ENCODE peak calls at places on chromosomes 5 and 9, in five cellular contexts. K is choroid plexus epithelial cell, Z is fibroblast of lung, B is astrocyte of the cerebellum, P is K562. A is an unnamed sample.

GRCh38 chr9:91256235-91256634 is 105.5 kb downstream of the AUH start:
- DNase-seq in K (no peak), Z (no peak), B (no peak), P (no peak), A (no peak)

GRCh38 chr5:129120158-129120581 is 25.6 kb downstream of the ISOC1 start:
- DNase-seq in K (no peak), Z (no peak), B (no peak), P (no peak), A (no peak)

GRCh38 chr9:92982130-92982529 is 34.8 kb downstream of the FGD3 start:
- DNase-seq in K (no peak), Z (no peak), B (no peak), P (no peak), A (no peak)

GRCh38 chr5:124477002-124477546 is 269.4 kb downstream of the ZNF608 start:
- DNase-seq in K (no peak), Z (no peak), B (no peak), P (no peak), A (no peak)

GRCh38 chr9:123397975-123398374 is 42.0 kb downstream of the CRB2 start:
- DNase-seq in K (no peak), Z (no peak), B (no peak), P (no peak), A (no peak)

GRCh38 chr5:6545036-6545693 is 87.7 kb downstream of the NSUN2 start:
- DNase-seq in K (no peak), Z (no peak), B (no peak), P (no peak), A (no peak)

GRCh38 chr9:100111235-100111634 is 12.2 kb downstream of the INVS start:
- DNase-seq in K (peak; percentile 98), Z (peak; percentile 99), B (peak; percentile 100), P (no peak), A (no peak)

GRCh38 chr9:133103183-133103986 is 17.7 kb downstream of the RALGDS start:
- DNase-seq in K (peak; percentile 38), Z (peak; percentile 32), B (no peak), P (peak; percentile 74), A (peak; percentile 79)

GRCh38 chr5:1027631-1028441 is 19.2 kb downstream of the NKD2 start:
- DNase-seq in K (no peak), Z (no peak), B (no peak), P (no peak), A (no peak)

GRCh38 chr5:43191740-43192557 is at the start of gene NIM1K:
- DNase-seq in K (peak; percentile 31), Z (peak; percentile 68), B (no peak), P (no peak), A (peak; percentile 53)

GRCh38 chr5:172531704-172532026 is 77.3 kb upstream of the SH3PXD2B start:
- DNase-seq in K (no peak), Z (no peak), B (no peak), P (no peak), A (no peak)

GRCh38 chr5:40669606-40670005 is 10.1 kb upstream of the PTGER4 start:
- DNase-seq in K (no peak), Z (no peak), B (no peak), P (no peak), A (no peak)

GRCh38 chr9:124145903-124146575 is 111.7 kb upstream of the NEK6 start:
- DNase-seq in K (peak; percentile 13), Z (peak; percentile 30), B (no peak), P (no peak), A (no peak)

GRCh38 chr5:105849701-105850100 is 1821.0 kb downstream of the EFNA5 start:
- DNase-seq in K (peak; percentile 16), Z (peak; percentile 11), B (no peak), P (no peak), A (no peak)

GRCh38 chr5:53335115-53335514 is 145.3 kb upstream of the FST start:
- DNase-seq in K (no peak), Z (no peak), B (no peak), P (no peak), A (no peak)

GRCh38 chr5:149152317-149152746 is 11.0 kb downstream of the ABLIM3 start:
- DNase-seq in K (no peak), Z (peak; percentile 49), B (no peak), P (no peak), A (no peak)

GRCh38 chr5:151084363-151084762 is 3.5 kb upstream of the TNIP1 start:
- DNase-seq in K (no peak), Z (no peak), B (no peak), P (no peak), A (no peak)

GRCh38 chr5:103582364-103582763 is 19.8 kb upstream of the NUDT12 start:
- DNase-seq in K (peak; percentile 81), Z (peak; percentile 74), B (peak; percentile 39), P (peak; percentile 15), A (no peak)

DNA sequence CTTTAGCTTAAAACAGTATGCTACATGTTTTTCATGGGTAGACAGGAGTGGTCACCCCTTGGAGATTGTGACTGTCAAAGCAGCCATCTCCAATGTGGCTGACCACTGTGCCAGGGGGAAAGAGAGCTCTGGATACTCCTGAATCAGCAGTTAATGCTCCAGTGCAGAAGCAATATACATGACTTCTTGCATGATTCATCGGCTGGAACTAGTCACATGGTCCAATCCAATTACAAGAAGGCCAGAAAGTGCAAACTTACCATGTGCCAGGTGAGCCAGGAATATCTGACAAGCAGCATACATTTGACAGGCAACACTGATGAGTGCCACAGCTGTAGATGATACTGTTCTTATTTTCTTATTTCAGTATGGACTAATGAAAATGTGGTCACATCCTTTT is 439.9 kb upstream of the MPDZ start:
- DNase-seq in K (peak; percentile 53), Z (peak; percentile 42), B (no peak), P (no peak), A (no peak)
- TF ChIP-seq CTCF in K (no peak), Z (no peak), B (no peak), P (no peak), A (no peak)

DNA sequence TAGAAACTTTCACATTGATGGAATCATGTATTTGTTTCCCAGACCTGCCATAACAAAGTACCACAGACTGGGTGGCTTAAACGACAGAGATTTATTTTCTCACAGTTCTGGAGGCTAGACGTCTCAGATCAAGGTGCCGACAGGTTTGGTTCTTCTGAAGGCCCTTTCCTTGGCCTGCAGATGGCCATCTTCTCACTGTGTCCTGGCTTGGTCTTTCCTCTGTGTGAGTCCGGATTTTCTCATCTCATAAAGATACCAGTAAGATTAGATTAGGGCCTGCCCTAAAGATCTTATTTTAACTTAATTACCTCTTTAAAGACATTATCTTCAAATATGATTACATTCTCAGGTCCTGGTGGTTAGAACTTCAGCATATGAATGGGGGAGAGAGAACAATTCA is 5.8 kb downstream of the USP20 start:
- DNase-seq in K (no peak), Z (no peak), B (no peak), P (no peak), A (no peak)
- TF ChIP-seq CTCF in K (no peak), Z (no peak), B (no peak), P (peak; percentile 53), A (no peak)

GRCh38 chr5:39283231-39283818 is 64.0 kb upstream of the FYB1 start:
- DNase-seq in K (peak; percentile 88), Z (peak; percentile 78), B (peak; percentile 34), P (peak; percentile 33), A (peak; percentile 61)
- TF ChIP-seq CTCF in K (peak; percentile 83), Z (peak; percentile 77), B (peak; percentile 69), P (peak; percentile 94), A (peak; percentile 86)

GRCh38 chr5:139671096-139671841 is 23.1 kb downstream of the CXXC5 start:
- DNase-seq in K (no peak), Z (no peak), B (no peak), P (no peak), A (no peak)

GRCh38 chr5:139668064-139668880 is 20.1 kb downstream of the CXXC5 start:
- DNase-seq in K (no peak), Z (peak; percentile 42), B (no peak), P (peak; percentile 58), A (no peak)

GRCh38 chr5:139669681-139670368 is 21.7 kb downstream of the CXXC5 start:
- DNase-seq in K (no peak), Z (no peak), B (no peak), P (peak; percentile 93), A (no peak)

GRCh38 chr5:139668924-139669680 is 21.0 kb downstream of the CXXC5 start:
- DNase-seq in K (no peak), Z (no peak), B (no peak), P (no peak), A (no peak)

GRCh38 chr5:139670369-139671095 is 22.4 kb downstream of the CXXC5 start:
- DNase-seq in K (no peak), Z (no peak), B (no peak), P (no peak), A (no peak)
- TF ChIP-seq CTCF in K (peak; percentile 55), Z (peak; percentile 32), B (peak; percentile 56), P (peak; percentile 61), A (peak; percentile 46)

DNA sequence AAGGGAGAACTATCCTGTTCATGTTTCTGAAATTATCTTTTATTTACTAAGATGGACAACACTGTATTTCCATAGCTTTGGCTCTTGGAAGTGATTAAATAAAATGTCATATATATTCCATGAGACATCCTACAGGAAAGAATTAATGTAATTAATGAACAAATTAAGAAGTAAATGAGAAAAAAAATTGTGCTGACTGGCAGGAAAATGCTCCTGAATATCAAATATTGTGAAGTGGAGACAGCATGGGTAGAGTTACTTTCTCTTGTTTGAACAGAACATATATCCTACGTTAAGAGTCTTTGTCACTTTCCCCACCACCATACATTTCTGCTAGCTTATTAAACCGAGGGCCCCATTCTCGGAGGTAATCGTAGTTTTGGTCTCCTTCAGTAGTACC is 157.4 kb downstream of the CDH10 start:
- DNase-seq in K (no peak), Z (no peak), B (no peak), P (no peak), A (no peak)
- TF ChIP-seq CTCF in K (no peak), Z (no peak), B (no peak), P (no peak), A (no peak)

DNA sequence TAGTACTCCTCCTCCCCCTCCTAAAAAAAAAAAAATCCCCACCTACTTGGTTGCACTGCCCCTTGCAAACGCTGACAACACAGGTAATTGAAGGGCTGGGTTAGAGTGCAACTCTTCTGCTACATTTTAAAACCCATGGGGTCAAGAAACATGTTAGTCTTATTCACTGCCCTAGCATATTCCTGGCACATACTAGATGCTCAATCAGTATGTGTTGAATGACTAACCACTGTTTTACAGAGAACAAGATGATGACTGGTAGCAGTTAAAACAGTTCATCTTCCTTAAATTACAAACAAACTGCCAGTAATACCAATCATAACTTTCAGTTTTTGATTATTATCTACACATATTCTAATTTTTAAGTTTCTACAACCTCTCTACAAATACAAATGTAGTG is 124.4 kb downstream of the NFIB start:
- DNase-seq in K (no peak), Z (no peak), B (no peak), P (no peak), A (no peak)
- TF ChIP-seq CTCF in K (no peak), Z (no peak), B (no peak), P (no peak), A (no peak)

DNA sequence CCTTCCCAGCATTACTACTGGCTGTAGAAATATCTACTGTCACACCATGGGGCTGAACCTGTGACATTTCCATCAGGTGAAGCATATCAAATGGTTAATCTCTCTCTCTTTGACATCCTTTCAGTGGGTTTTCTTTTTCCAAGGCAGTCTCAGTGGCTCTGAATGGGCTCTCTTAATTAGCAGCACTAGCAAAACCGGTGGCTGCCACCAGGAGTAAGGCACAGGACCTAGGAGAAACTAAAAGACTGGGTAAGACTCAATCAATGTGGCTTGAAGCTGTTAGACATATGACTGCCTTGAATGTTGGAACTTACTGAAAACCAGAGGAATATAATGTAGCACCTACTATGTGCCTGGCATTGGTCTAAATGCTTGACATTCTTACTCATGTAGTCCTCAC is 445.0 kb upstream of the KIF2A start:
- DNase-seq in K (no peak), Z (no peak), B (no peak), P (no peak), A (no peak)
- TF ChIP-seq CTCF in K (no peak), Z (no peak), B (no peak), P (no peak), A (no peak)

A was measured in CD14-positive monocyte.